ENCODE peak calls at places on chromosome 19, in four cellular contexts. E, K, O and X are unnamed samples.

GRCh38 chr19:435707-436412 is 25.0 kb downstream of the SHC2 start:
- DNase-seq in E (no peak), K (no peak), O (no peak), X (no peak)

GRCh38 chr19:51948979-51949378 is 21.7 kb downstream of the ZNF613 start:
- DNase-seq in E (no peak), K (no peak), O (no peak), X (no peak)

GRCh38 chr19:51724543-51724942 is 752 bp upstream of the HAS1 start:
- DNase-seq in E (no peak), K (no peak), O (no peak), X (no peak)

GRCh38 chr19:2887391-2887914 is 13.3 kb upstream of the ZNF57 start:
- DNase-seq in E (peak; percentile 71), K (no peak), O (no peak), X (peak; percentile 64)

GRCh38 chr19:42816901-42817300 is 51.4 kb upstream of the PSG8 start:
- DNase-seq in E (no peak), K (no peak), O (no peak), X (no peak)

GRCh38 chr19:3132971-3133792 is 2.7 kb upstream of the GNA15 start:
- DNase-seq in E (peak; percentile 65), K (peak; percentile 85), O (no peak), X (no peak)

GRCh38 chr19:6464070-6464873 is at the start of gene CRB3:
- DNase-seq in E (no peak), K (no peak), O (peak; percentile 80), X (peak; percentile 80)

GRCh38 chr19:43705729-43706128 is 10.1 kb upstream of the IRGC start:
- DNase-seq in E (no peak), K (no peak), O (no peak), X (no peak)

GRCh38 chr19:49347835-49348234 is 12.6 kb downstream of the CD37 start:
- DNase-seq in E (peak; percentile 74), K (no peak), O (no peak), X (peak; percentile 81)

GRCh38 chr19:6916952-6917351 is 29.6 kb downstream of the ADGRE1 start:
- DNase-seq in E (no peak), K (no peak), O (no peak), X (no peak)

GRCh38 chr19:21604351-21604926 is 99.0 kb downstream of the ZNF429 start:
- DNase-seq in E (no peak), K (no peak), O (no peak), X (no peak)

GRCh38 chr19:7856277-7856581 is 18.0 kb downstream of the PRR36 start:
- DNase-seq in E (no peak), K (no peak), O (no peak), X (no peak)

DNA sequence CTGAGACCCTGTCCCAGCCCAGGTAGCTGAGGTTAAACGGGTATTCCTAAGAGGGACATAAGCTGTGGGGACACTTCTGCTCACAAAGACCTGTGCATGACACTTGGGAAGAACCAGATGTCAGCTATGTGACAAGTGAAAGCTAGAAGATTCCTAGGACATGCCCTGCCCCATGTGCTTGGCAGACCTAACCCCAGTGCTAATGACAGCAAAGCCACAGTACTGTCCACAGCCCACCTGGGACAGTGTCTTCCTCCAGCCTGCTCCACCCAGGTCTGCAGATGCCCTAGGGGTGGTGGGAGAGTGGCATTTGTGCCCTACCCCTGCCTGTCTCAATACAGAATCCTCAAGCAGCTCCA is 18.4 kb upstream of the EPHX3 start:
- DNase-seq in E (no peak), K (no peak), O (no peak), X (no peak)
- H3K27ac ChIP-seq in E (no peak overlapping the region), K (no peak overlapping the region), O (peak overlapping the region; percentile 43), X (no peak overlapping the region)

DNA sequence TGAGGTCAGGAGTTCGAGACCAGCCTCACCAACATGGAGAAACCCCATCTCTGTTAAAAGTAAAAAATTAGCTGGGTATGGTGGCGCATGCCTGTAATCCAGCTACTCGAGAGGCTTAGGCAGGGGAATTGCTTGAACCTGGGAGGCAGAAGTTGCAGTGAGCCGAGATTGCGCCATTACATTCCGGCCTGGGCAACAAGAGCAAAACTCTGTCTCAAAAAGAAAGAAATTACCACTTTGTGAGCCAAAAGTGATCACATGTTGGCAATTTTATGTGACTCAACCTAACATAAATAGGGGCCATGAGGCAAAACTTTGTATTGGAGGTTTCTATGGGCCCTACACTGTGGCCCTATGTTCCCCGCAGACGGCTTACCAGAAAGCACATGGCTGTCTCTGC is 72.2 kb downstream of the MAP4K1 start:
- DNase-seq in E (no peak), K (no peak), O (no peak), X (no peak)
- H2AFZ ChIP-seq in E (peak overlapping the region; percentile 87), K (no peak overlapping the region), O (no peak overlapping the region), X (no peak overlapping the region)

GRCh38 chr19:4172861-4173473 is 9.4 kb downstream of the SIRT6 start:
- DNase-seq in E (peak; percentile 68), K (no peak), O (no peak), X (no peak)
- TF ChIP-seq EGR1 in E (peak; percentile 48), K (no peak), O (no peak), X (no peak)

DNA sequence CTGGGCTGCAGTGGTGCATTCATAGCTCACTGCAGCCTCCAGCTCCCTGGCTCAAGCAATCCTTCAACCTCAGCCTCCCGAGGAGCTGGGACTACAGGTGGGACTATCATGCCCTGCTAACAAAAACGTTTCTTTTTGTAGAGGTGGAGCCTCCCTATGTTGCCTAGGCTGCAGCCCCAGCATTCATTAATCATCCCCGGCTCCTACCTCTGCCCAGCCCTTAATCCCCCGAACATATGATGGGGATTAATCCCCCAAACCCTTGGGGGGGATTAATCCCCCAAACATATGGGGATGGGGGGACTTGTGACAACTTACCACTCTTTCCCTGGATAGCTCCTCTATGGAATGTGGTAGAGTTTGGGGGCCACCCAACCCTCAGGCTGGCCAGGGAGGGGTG is 45.9 kb downstream of the SUGP2 start:
- DNase-seq in E (no peak), K (no peak), O (no peak), X (no peak)
- H3K27ac ChIP-seq in E (no peak overlapping the region), K (no peak overlapping the region), O (no peak overlapping the region), X (no peak overlapping the region)